ENCODE peak calls at places on chromosome 16, in five cellular contexts. C is AG04450, X is stomach, L is bronchial epithelial cell, G is foreskin fibroblast. J is an unnamed sample.

GRCh38 chr16:89489731-89490385 is 503 bp downstream of the ANKRD11 start:
- DNase-seq in C (no peak), X (no peak), L (no peak), G (no peak), J (no peak)

GRCh38 chr16:56478228-56479049 is 27.1 kb downstream of the OGFOD1 start:
- DNase-seq in C (no peak), X (no peak), L (no peak), G (no peak), J (peak)

GRCh38 chr16:68564367-68564985 is 25.4 kb downstream of the ZFP90 start:
- DNase-seq in C (no peak), X (no peak), L (no peak), G (no peak), J (no peak)

GRCh38 chr16:53905028-53905427 is 201.1 kb downstream of the FTO start:
- DNase-seq in C (no peak), X (no peak), L (no peak), G (no peak), J (no peak)

GRCh38 chr16:48155926-48156789 is at the start of gene ABCC12:
- DNase-seq in C (no peak), X (no peak), L (no peak), G (no peak), J (no peak)

GRCh38 chr16:88651276-88651988 is 579 bp upstream of the CYBA start:
- DNase-seq in C (no peak), X (peak), L (no peak), G (peak), J (no peak)

GRCh38 chr16:8950580-8951077 is 13.1 kb downstream of the USP7 start:
- DNase-seq in C (no peak), X (no peak), L (no peak), G (peak), J (no peak)

GRCh38 chr16:5581963-5582362 is 484.4 kb upstream of the EEF2KMT start:
- DNase-seq in C (no peak), X (no peak), L (no peak), G (no peak), J (no peak)

GRCh38 chr16:53546988-53547391 is 44.0 kb upstream of the AKTIP start:
- DNase-seq in C (no peak), X (no peak), L (peak), G (peak), J (peak)

GRCh38 chr16:9159839-9160550 is 68.6 kb downstream of the HAPSTR1 start:
- DNase-seq in C (peak), X (peak), L (peak), G (peak), J (peak)

GRCh38 chr16:54148974-54149373 is 137.6 kb downstream of the IRX3 start:
- DNase-seq in C (no peak), X (no peak), L (no peak), G (no peak), J (no peak)

GRCh38 chr16:11677959-11678881 is 10.0 kb downstream of the SNN start:
- DNase-seq in C (no peak), X (no peak), L (no peak), G (no peak), J (no peak)

GRCh38 chr16:13041180-13041579 is 139.8 kb downstream of the SHISA9 start:
- DNase-seq in C (no peak), X (no peak), L (no peak), G (no peak), J (no peak)

GRCh38 chr16:52141871-52142270 is 405.1 kb downstream of the TOX3 start:
- DNase-seq in C (no peak), X (no peak), L (no peak), G (no peak), J (no peak)

GRCh38 chr16:9092282-9092962 is 978 bp downstream of the HAPSTR1 start:
- DNase-seq in C (no peak), X (peak), L (no peak), G (peak), J (no peak)

GRCh38 chr16:27366687-27367462 is 35.1 kb upstream of the IL21R start:
- DNase-seq in C (no peak), X (no peak), L (peak), G (peak), J (no peak)

GRCh38 chr16:12017583-12017982 is 41.0 kb downstream of the SNX29 start:
- DNase-seq in C (peak), X (no peak), L (no peak), G (peak), J (no peak)

GRCh38 chr16:61820398-61820797 is 215.8 kb downstream of the CDH8 start:
- DNase-seq in C (no peak), X (no peak), L (peak), G (no peak), J (peak)

GRCh38 chr16:73125860-73126259 is 77.9 kb upstream of the ZFHX3 start:
- DNase-seq in C (peak), X (no peak), L (peak), G (peak), J (peak)

GRCh38 chr16:370980-371728 is 816 bp upstream of the MRPL28 start:
- DNase-seq in C (no peak), X (no peak), L (no peak), G (no peak), J (no peak)

GRCh38 chr16:57661510-57661909 is 6.6 kb upstream of the ADGRG3 start:
- DNase-seq in C (no peak), X (no peak), L (no peak), G (no peak), J (no peak)

GRCh38 chr16:88525663-88525990 is 44.6 kb upstream of the ZC3H18 start:
- DNase-seq in C (no peak), X (no peak), L (no peak), G (no peak), J (no peak)

GRCh38 chr16:79599837-79600635 is 501 bp downstream of the MAF start:
- DNase-seq in C (no peak), X (peak), L (no peak), G (peak), J (no peak)

GRCh38 chr16:66503030-66503429 is 46.9 kb downstream of the TK2 start:
- DNase-seq in C (no peak), X (no peak), L (no peak), G (peak), J (no peak)
- H3K4me3 ChIP-seq in C (no peak), X (no peak), L (no peak), G (no peak), J (no peak)

DNA sequence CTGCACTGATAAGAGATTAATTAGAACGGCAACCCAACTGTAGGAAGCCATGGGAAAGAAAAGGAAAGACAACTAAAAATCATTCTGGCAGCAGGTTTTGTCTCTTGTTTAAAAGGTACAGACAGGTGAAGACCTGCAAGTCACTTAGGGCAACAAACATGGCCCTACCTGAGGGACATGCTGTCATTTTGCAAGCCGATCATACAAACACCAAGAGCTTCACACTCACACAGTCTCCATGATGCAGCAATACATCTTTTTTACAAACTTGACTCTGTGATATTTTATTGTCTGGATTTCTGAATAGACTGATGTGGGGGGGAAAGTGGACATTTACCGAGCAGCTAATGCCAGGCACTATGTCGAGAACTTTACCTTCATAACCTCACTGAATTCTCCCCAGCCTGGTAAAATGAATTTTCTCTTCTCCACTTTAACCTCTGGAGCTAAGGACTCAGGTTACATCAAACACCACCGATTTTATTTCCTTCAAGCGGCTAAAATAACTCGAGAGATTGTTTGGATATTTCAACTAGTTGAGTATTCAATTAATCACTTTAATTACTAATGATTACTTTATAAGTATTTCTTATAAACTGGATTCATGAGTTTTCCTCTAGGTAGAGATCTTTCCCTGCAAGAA is 101.6 kb downstream of the PARN start:
- DNase-seq in C (no peak), X (no peak), L (no peak), G (no peak), J (no peak)
- H3K4me3 ChIP-seq in C (no peak), X (no peak), L (no peak), G (no peak), J (no peak)

GRCh38 chr16:1918312-1918889 is at the start of gene HS3ST6:
- DNase-seq in C (no peak), X (no peak), L (no peak), G (no peak), J (no peak)

GRCh38 chr16:1918890-1919679 is 870 bp upstream of the HS3ST6 start:
- DNase-seq in C (no peak), X (no peak), L (no peak), G (no peak), J (no peak)

GRCh38 chr16:1916654-1916990 is 1.6 kb downstream of the HS3ST6 start:
- DNase-seq in C (no peak), X (no peak), L (no peak), G (no peak), J (no peak)

GRCh38 chr16:1917056-1917664 is 1.1 kb downstream of the HS3ST6 start:
- DNase-seq in C (no peak), X (no peak), L (no peak), G (no peak), J (no peak)

GRCh38 chr16:1917665-1918111 is 527 bp downstream of the HS3ST6 start:
- DNase-seq in C (no peak), X (no peak), L (no peak), G (no peak), J (no peak)
- H3K4me3 ChIP-seq in C (no peak), X (no peak), L (no peak), G (peak), J (no peak)

GRCh38 chr16:81752876-81753227 is 26.2 kb upstream of the PLCG2 start:
- DNase-seq in C (no peak), X (no peak), L (no peak), G (no peak), J (no peak)
- H3K4me3 ChIP-seq in C (no peak), X (no peak), L (no peak), G (no peak), J (no peak)

DNA sequence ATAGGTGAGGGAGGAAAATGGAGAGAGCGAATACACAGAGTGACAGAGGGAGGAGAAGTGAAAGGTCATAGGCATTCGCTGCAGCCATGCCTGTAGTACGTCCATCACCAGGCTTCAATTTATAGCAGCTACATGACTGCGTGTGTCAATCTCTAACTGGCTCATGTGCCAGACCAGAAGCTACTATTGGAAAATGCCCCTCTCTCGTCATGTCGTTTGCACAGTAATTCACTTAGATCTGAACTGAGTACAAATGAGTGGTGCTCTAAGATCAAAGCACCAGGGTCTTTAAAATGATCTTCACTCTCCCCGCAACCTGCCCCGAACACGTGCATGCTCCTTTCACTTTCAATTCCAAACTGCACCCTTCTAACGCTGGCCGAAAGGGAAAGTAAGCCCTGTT is 51.3 kb downstream of the ADCY9 start:
- DNase-seq in C (no peak), X (no peak), L (peak), G (no peak), J (no peak)
- H3K4me3 ChIP-seq in C (no peak), X (peak), L (peak), G (no peak), J (no peak)

DNA sequence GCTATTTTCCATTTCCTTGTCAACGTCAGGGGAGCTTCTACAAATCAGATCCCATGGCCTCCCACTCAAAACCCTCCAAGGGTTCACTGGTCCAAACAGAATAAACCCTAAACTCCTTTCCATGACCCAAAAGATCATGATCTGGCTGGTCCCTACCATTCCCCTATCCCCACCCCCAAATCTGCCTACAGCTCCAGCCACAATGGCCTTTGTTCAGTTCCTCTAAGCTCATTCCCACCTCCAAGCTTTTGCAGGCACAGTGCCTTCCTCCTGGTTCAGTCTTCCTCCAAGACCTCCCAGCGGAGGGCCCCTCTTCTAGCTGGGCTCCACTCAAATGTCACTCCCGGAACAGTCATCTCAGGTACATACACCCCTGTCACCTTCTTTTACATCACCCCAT is 2.0 kb downstream of the GPRC5B start:
- DNase-seq in C (no peak), X (no peak), L (no peak), G (no peak), J (no peak)
- H3K4me3 ChIP-seq in C (peak), X (peak), L (no peak), G (peak), J (no peak)

DNA sequence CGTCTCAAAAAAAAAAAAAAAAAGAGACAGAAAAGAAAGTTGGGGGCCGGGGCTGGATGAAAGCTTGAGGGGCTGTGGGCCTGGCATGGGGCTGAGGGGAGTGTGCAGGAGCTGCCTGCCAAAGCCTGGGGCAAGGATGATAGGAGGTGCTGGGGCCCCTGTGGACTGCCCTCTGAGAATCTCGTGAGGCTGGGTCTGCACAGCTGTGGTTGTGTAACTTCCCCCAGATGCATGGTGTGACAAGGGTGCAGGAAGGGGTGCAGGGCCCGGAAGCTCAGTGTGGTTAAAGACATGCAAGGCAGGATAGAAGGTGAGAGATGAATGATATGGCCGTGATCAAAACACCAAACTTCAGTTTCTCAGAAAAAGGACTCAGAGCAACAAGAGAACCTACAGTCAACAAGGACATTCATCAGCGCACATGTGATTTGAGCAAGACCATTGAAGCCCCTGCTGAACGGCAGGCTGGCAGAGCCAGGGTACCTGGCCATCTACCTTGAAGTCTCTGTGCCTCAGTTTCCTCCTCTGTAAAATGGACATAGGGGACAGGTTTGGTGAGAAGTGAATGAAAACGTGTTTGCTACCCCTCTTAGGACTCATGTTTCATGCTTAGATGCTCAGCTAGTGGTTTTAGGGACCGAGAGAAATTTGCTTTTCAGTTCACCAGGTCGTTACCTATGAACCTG is 9.6 kb downstream of the IL32 start:
- DNase-seq in C (no peak), X (peak), L (no peak), G (no peak), J (no peak)
- H3K4me3 ChIP-seq in C (no peak), X (no peak), L (no peak), G (no peak), J (no peak)

DNA sequence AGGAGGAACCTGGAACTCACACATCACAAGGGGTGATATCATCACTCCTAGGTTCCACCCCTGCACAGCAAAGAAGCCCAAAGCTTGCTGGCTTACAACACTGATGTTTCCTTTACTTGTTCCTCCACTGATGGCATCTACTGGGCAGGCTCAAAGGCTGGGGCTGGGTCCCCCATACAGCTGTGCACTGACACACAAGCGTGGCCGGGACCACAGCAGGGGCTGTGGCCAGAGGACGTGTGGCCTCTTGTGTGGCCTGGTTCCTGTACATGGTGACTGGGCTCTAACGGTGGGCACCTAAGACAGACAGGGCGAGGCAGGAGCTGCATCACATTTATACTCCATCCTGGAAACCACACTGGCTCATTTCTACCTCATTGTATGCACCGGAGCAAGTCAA is 264.4 kb upstream of the FOXF1 start:
- DNase-seq in C (no peak), X (no peak), L (no peak), G (no peak), J (no peak)
- H3K4me3 ChIP-seq in C (no peak), X (no peak), L (no peak), G (no peak), J (no peak)

GRCh38 chr16:50244504-50245416 is 21.6 kb upstream of the ADCY7 start:
- DNase-seq in C (no peak), X (no peak), L (peak), G (no peak), J (no peak)
- H3K4me3 ChIP-seq in C (no peak), X (peak), L (peak), G (no peak), J (peak)

J was measured in skeletal muscle cell.